ENCODE peak calls at places on chromosomes 7 and 10, in ten cellular contexts. K is mucosa of descending colon; C is NCI-H345; G is activated T-cell treated with anti-CD3 and anti-CD28 coated beads, Interleukin-2, amount 50 U/mL, for 72 hours; A is amniotic stem cell; W is stimulated activated CD4-positive, alpha-beta T cell treated with anti-CD3 and anti-CD28 coated beads, Interleukin-2, amount 100 ng/mL, for 24 hours; M is dermis blood vessel endothelial cell; H is pons; I is LoVo; O is GM12891. E is an unnamed sample.

GRCh38 chr7:128948312-128948973 is 10.7 kb downstream of the IRF5 start:
- DNase-seq in K (no peak), C (no peak), G (no peak), A (no peak), W (no peak), M (no peak), H (no peak), I (no peak), O (no peak), E (no peak)

GRCh38 chr7:3300221-3300650 is 816 bp upstream of the SDK1 start:
- DNase-seq in K (no peak), C (peak), G (no peak), A (no peak), W (peak), M (no peak), H (no peak), I (no peak), O (no peak), E (no peak)

GRCh38 chr10:16520900-16521299 is 779 bp downstream of the C1QL3 start:
- DNase-seq in K (peak), C (peak), G (peak), A (no peak), W (peak), M (peak), H (no peak), I (no peak), O (peak), E (no peak)

GRCh38 chr7:114979388-114979787 is 57.5 kb downstream of the MDFIC start:
- DNase-seq in K (no peak), C (no peak), G (no peak), A (no peak), W (no peak), M (peak), H (no peak), I (peak), O (no peak), E (no peak)

GRCh38 chr10:108582387-108582786 is 1340.9 kb downstream of the XPNPEP1 start:
- DNase-seq in K (no peak), C (no peak), G (no peak), A (no peak), W (no peak), M (peak), H (no peak), I (no peak), O (no peak), E (no peak)

GRCh38 chr10:124998624-124999291 is 56.8 kb downstream of the ZRANB1 start:
- DNase-seq in K (peak), C (no peak), G (no peak), A (no peak), W (no peak), M (no peak), H (no peak), I (no peak), O (peak), E (no peak)

GRCh38 chr7:92797693-92798092 is 38.7 kb downstream of the CDK6 start:
- DNase-seq in K (no peak), C (no peak), G (peak), A (no peak), W (peak), M (peak), H (no peak), I (no peak), O (no peak), E (no peak)

GRCh38 chr10:68088744-68089143 is 13.7 kb upstream of the HERC4 start:
- DNase-seq in K (no peak), C (no peak), G (peak), A (no peak), W (no peak), M (no peak), H (no peak), I (no peak), O (no peak), E (no peak)

GRCh38 chr7:17301491-17302101 is 3.1 kb downstream of the AHR start:
- DNase-seq in K (peak), C (peak), G (peak), A (peak), W (peak), M (peak), H (peak), I (peak), O (no peak), E (no peak)

GRCh38 chr7:76069238-76069638 is 21.3 kb downstream of the MDH2 start:
- DNase-seq in K (peak), C (no peak), G (no peak), A (peak), W (no peak), M (peak), H (peak), I (peak), O (no peak), E (no peak)

GRCh38 chr10:102347236-102347828 is 48.2 kb upstream of the NFKB2 start:
- DNase-seq in K (peak), C (peak), G (no peak), A (no peak), W (peak), M (peak), H (peak), I (no peak), O (no peak), E (peak)

GRCh38 chr10:125159932-125160855 is at the start of gene CTBP2:
- DNase-seq in K (peak), C (peak), G (no peak), A (no peak), W (no peak), M (peak), H (no peak), I (peak), O (no peak), E (no peak)

GRCh38 chr10:91198781-91199180 is 21.7 kb upstream of the PCGF5 start:
- DNase-seq in K (peak), C (no peak), G (peak), A (peak), W (no peak), M (no peak), H (peak), I (no peak), O (no peak), E (no peak)

GRCh38 chr7:123433665-123434064 is 100.7 kb downstream of the IQUB start:
- DNase-seq in K (no peak), C (no peak), G (no peak), A (no peak), W (no peak), M (no peak), H (no peak), I (no peak), O (no peak), E (no peak)

GRCh38 chr7:74365320-74366022 is 76.3 kb downstream of the CLIP2 start:
- DNase-seq in K (peak), C (peak), G (no peak), A (no peak), W (no peak), M (peak), H (peak), I (no peak), O (no peak), E (peak)

GRCh38 chr10:127424594-127425264 is 124.4 kb upstream of the NPS start:
- DNase-seq in K (no peak), C (no peak), G (no peak), A (no peak), W (no peak), M (no peak), H (no peak), I (no peak), O (no peak), E (no peak)

GRCh38 chr7:34044734-34045353 is 139.5 kb downstream of the BMPER start:
- DNase-seq in K (no peak), C (no peak), G (no peak), A (no peak), W (no peak), M (no peak), H (no peak), I (no peak), O (no peak), E (no peak)

GRCh38 chr7:23184709-23185354 is 3.0 kb downstream of the NUP42 start:
- DNase-seq in K (peak), C (peak), G (no peak), A (peak), W (no peak), M (peak), H (peak), I (peak), O (no peak), E (no peak)

GRCh38 chr7:127365164-127365956 is 27.1 kb downstream of the ZNF800 start:
- DNase-seq in K (no peak), C (no peak), G (no peak), A (no peak), W (no peak), M (no peak), H (no peak), I (no peak), O (no peak), E (no peak)

GRCh38 chr7:86708334-86708733 is 64.6 kb downstream of the GRM3 start:
- DNase-seq in K (no peak), C (peak), G (no peak), A (no peak), W (no peak), M (no peak), H (peak), I (no peak), O (no peak), E (no peak)

GRCh38 chr7:12110425-12110824 is 100.7 kb upstream of the TMEM106B start:
- DNase-seq in K (no peak), C (no peak), G (no peak), A (no peak), W (no peak), M (no peak), H (no peak), I (peak), O (no peak), E (no peak)

GRCh38 chr10:110357252-110357780 is 52.6 kb upstream of the SMNDC1 start:
- DNase-seq in K (peak), C (no peak), G (peak), A (peak), W (peak), M (peak), H (no peak), I (peak), O (no peak), E (no peak)